ENCODE peak calls at places on chromosome 17, in seven cellular contexts. I is kidney tubule cell; L is CD8-positive, alpha-beta T cell; H is NCI-H524; O is WTC11; A is activated T-cell treated with anti-CD3 and anti-CD28 coated beads, Interleukin-2, amount 50 U/mL, for 72 hours; N is activated effector memory CD4-positive, alpha-beta T cell treated with anti-CD3 and anti-CD28 coated beads, Interleukin-2, amount 50 U/mL, for 16 hours. U is an unnamed sample.

GRCh38 chr17:808003-808294 is 25.8 kb downstream of the MRM3 start:
- DNase-seq in O (no peak), H (no peak), L (no peak), N (no peak), I (no peak), A (no peak), U (no peak)

GRCh38 chr17:42879596-42879985 is 21.0 kb upstream of the G6PC1 start:
- DNase-seq in O (no peak), H (no peak), L (no peak), A (no peak), I (peak; percentile 43), N (no peak), U (no peak)

GRCh38 chr17:36627101-36627500 is 25.7 kb downstream of the MRM1 start:
- DNase-seq in L (no peak), O (peak; percentile 45), N (no peak), H (no peak), I (no peak), A (no peak), U (no peak)

GRCh38 chr17:12549499-12549901 is 116.2 kb upstream of the MYOCD start:
- DNase-seq in H (no peak), O (no peak), I (no peak), L (no peak), A (no peak), N (no peak), U (no peak)

GRCh38 chr17:77496401-77496801 is 355.6 kb downstream of the SEC14L1 start:
- DNase-seq in I (no peak), L (no peak), O (no peak), H (no peak), N (peak; percentile 50), A (no peak), U (peak; percentile 6)

GRCh38 chr17:81470944-81471803 is 41.4 kb downstream of the ACTG1 start:
- DNase-seq in A (no peak), I (peak; percentile 15), L (no peak), O (no peak), H (no peak), N (no peak), U (no peak)

GRCh38 chr17:69967910-69968411 is 107.1 kb upstream of the KCNJ16 start:
- DNase-seq in I (peak; percentile 3), O (no peak), L (no peak), N (no peak), A (no peak), H (no peak), U (no peak)

GRCh38 chr17:19762515-19762961 is 14.4 kb upstream of the ALDH3A1 start:
- DNase-seq in L (peak; percentile 40), I (peak; percentile 64), N (peak; percentile 81), O (peak; percentile 92), A (peak; percentile 64), H (peak; percentile 18), U (peak; percentile 84)

GRCh38 chr17:63838586-63839184 is 3.8 kb downstream of the SMARCD2 start:
- DNase-seq in O (peak; percentile 33), I (no peak), L (no peak), A (no peak), H (no peak), N (peak; percentile 21), U (peak; percentile 53)

GRCh38 chr17:13385481-13385907 is 216.2 kb downstream of the HS3ST3A1 start:
- DNase-seq in I (peak; percentile 88), O (no peak), N (no peak), L (no peak), A (no peak), H (no peak), U (no peak)

GRCh38 chr17:58693208-58693607 is 806 bp downstream of the RAD51C start:
- DNase-seq in O (no peak), I (no peak), H (no peak), A (no peak), N (no peak), L (no peak), U (no peak)

GRCh38 chr17:1746975-1747543 is 4.4 kb downstream of the SERPINF2 start:
- DNase-seq in O (no peak), A (no peak), L (no peak), H (no peak), N (no peak), I (no peak), U (peak; percentile 79)

GRCh38 chr17:29568331-29569244 is at the start of gene TP53I13:
- DNase-seq in O (peak; percentile 89), A (peak; percentile 91), I (peak; percentile 86), H (peak; percentile 92), N (peak; percentile 96), L (peak; percentile 95), U (peak; percentile 94)

GRCh38 chr17:78154903-78155811 is 9.0 kb downstream of the C17orf99 start:
- DNase-seq in H (no peak), I (peak; percentile 54), N (no peak), O (no peak), L (no peak), A (no peak), U (no peak)

GRCh38 chr17:68035131-68035522 is 408 bp upstream of the KPNA2 start:
- DNase-seq in L (peak; percentile 83), O (peak; percentile 93), I (no peak), A (peak; percentile 94), H (peak; percentile 99), N (peak; percentile 96), U (peak; percentile 98)

GRCh38 chr17:4899341-4900230 is at the start of gene C17orf107:
- DNase-seq in A (peak; percentile 98), N (peak; percentile 98), H (no peak), I (peak; percentile 57), O (peak; percentile 84), L (peak; percentile 80), U (no peak)

GRCh38 chr17:38667099-38667786 is 7.5 kb downstream of the EPOP start:
- DNase-seq in N (peak; percentile 84), A (peak; percentile 67), O (peak; percentile 82), L (peak; percentile 27), H (peak; percentile 38), I (peak; percentile 73), U (peak; percentile 78)

GRCh38 chr17:81112461-81112860 is 52.8 kb upstream of the PVALEF start:
- DNase-seq in I (no peak), O (no peak), N (no peak), H (no peak), L (no peak), A (no peak), U (no peak)

GRCh38 chr17:79455636-79456035 is 155.2 kb downstream of the RBFOX3 start:
- DNase-seq in N (no peak), A (no peak), L (no peak), O (no peak), I (no peak), H (no peak), U (no peak)

GRCh38 chr17:13485327-13485726 is 116.4 kb downstream of the HS3ST3A1 start:
- DNase-seq in I (peak; percentile 65), L (no peak), N (no peak), H (no peak), O (no peak), A (no peak), U (no peak)

GRCh38 chr17:43587647-43588046 is 41.5 kb upstream of the ETV4 start:
- DNase-seq in O (no peak), I (no peak), N (no peak), A (no peak), L (no peak), H (no peak), U (no peak)

GRCh38 chr17:76700627-76701470 is 9.9 kb downstream of the MXRA7 start:
- DNase-seq in O (peak; percentile 41), L (no peak), H (no peak), I (no peak), N (no peak), A (no peak), U (peak; percentile 91)

GRCh38 chr17:57401556-57402488 is 145.5 kb downstream of the MSI2 start:
- DNase-seq in L (no peak), O (peak; percentile 49), N (no peak), A (no peak), H (no peak), I (no peak), U (peak; percentile 59)

GRCh38 chr17:81248649-81249048 is 9.5 kb downstream of the NDUFAF8 start:
- DNase-seq in H (no peak), A (no peak), N (no peak), I (no peak), O (no peak), L (no peak), U (no peak)

GRCh38 chr17:31393749-31394146 is 2.3 kb downstream of the RAB11FIP4 start:
- DNase-seq in N (no peak), A (no peak), I (no peak), H (no peak), L (no peak), O (no peak), U (no peak)

GRCh38 chr17:32627233-32628008 is 140.6 kb downstream of the CDK5R1 start:
- DNase-seq in I (no peak), N (no peak), H (peak; percentile 93), L (no peak), O (peak; percentile 64), A (no peak), U (no peak)

GRCh38 chr17:68326681-68327080 is 35.4 kb downstream of the ARSG start:
- DNase-seq in N (no peak), A (peak; percentile 49), I (no peak), L (no peak), H (no peak), O (no peak), U (no peak)

GRCh38 chr17:80455784-80456183 is 20.6 kb downstream of the NPTX1 start:
- DNase-seq in L (no peak), O (no peak), H (no peak), I (no peak), A (no peak), N (no peak), U (no peak)

GRCh38 chr17:77693776-77694175 is 264.7 kb upstream of the TNRC6C start:
- DNase-seq in A (no peak), L (no peak), N (peak; percentile 22), I (no peak), O (no peak), H (no peak), U (no peak)